ENCODE peak calls at places on chromosomes 11 and 22, in seven cellular contexts. N is kidney, C is body of pancreas, W is choroid plexus epithelial cell, M is astrocyte of the cerebellum, Z is lower lobe of right lung, U is fibroblast of mammary gland. E is an unnamed sample.

GRCh38 chr22:17920145-17920605 is 104.2 kb downstream of the MICAL3 start:
- DNase-seq in N (peak), C (peak), W (peak), M (no peak), Z (no peak), U (peak), E (no peak)

GRCh38 chr11:14059491-14059890 is 97.0 kb downstream of the SPON1 start:
- DNase-seq in N (no peak), C (no peak), W (no peak), M (no peak), Z (no peak), U (peak), E (no peak)

GRCh38 chr22:38202437-38203089 is 769 bp downstream of the MAFF start:
- DNase-seq in N (peak), C (peak), W (peak), M (peak), Z (peak), U (peak), E (peak)

GRCh38 chr11:108931168-108931567 is 266.3 kb downstream of the DDX10 start:
- DNase-seq in N (no peak), C (no peak), W (no peak), M (no peak), Z (no peak), U (peak), E (no peak)

GRCh38 chr11:130720232-130720787 is 196.0 kb downstream of the SNX19 start:
- DNase-seq in N (no peak), C (no peak), W (no peak), M (no peak), Z (no peak), U (no peak), E (no peak)

GRCh38 chr11:69369945-69370344 is 76.0 kb downstream of the MYEOV start:
- DNase-seq in N (no peak), C (no peak), W (no peak), M (no peak), Z (no peak), U (no peak), E (no peak)

GRCh38 chr11:88344869-88345268 is 7.3 kb upstream of the CTSC start:
- DNase-seq in N (no peak), C (no peak), W (peak), M (no peak), Z (no peak), U (no peak), E (no peak)

GRCh38 chr11:19071255-19071654 is 10.7 kb upstream of the MRGPRX2 start:
- DNase-seq in N (peak), C (peak), W (peak), M (peak), Z (peak), U (peak), E (no peak)

GRCh38 chr11:86802601-86803051 is 2.3 kb downstream of the PRSS23 start:
- DNase-seq in N (no peak), C (peak), W (peak), M (peak), Z (no peak), U (peak), E (no peak)

GRCh38 chr11:134453441-134453840 is 41.4 kb upstream of the B3GAT1 start:
- DNase-seq in N (no peak), C (no peak), W (no peak), M (no peak), Z (no peak), U (no peak), E (peak)

GRCh38 chr11:85040166-85040565 is 587.0 kb downstream of the DLG2 start:
- DNase-seq in N (no peak), C (no peak), W (peak), M (peak), Z (no peak), U (no peak), E (no peak)

GRCh38 chr11:10459029-10459970 is 4.2 kb downstream of the AMPD3 start:
- DNase-seq in N (no peak), C (no peak), W (peak), M (no peak), Z (no peak), U (no peak), E (no peak)

GRCh38 chr11:119803726-119804294 is 74.8 kb upstream of the NECTIN1 start:
- DNase-seq in N (no peak), C (peak), W (no peak), M (no peak), Z (peak), U (no peak), E (no peak)

GRCh38 chr22:23909258-23909898 is 15.2 kb downstream of the MIF start:
- DNase-seq in N (no peak), C (peak), W (peak), M (no peak), Z (no peak), U (no peak), E (no peak)

GRCh38 chr22:35631597-35631996 is 14.5 kb upstream of the MB start:
- DNase-seq in N (peak), C (peak), W (peak), M (no peak), Z (peak), U (peak), E (no peak)

GRCh38 chr11:36492724-36493304 is 17.3 kb downstream of the TRAF6 start:
- DNase-seq in N (no peak), C (no peak), W (peak), M (no peak), Z (no peak), U (peak), E (no peak)

GRCh38 chr11:120124355-120124754 is 13.6 kb downstream of the TRIM29 start:
- DNase-seq in N (no peak), C (no peak), W (no peak), M (no peak), Z (no peak), U (no peak), E (no peak)

GRCh38 chr11:61777234-61778090 is 14.9 kb downstream of the TMEM258 start:
- DNase-seq in N (peak), C (peak), W (no peak), M (no peak), Z (no peak), U (no peak), E (no peak)

GRCh38 chr11:69131644-69132300 is 24.0 kb upstream of the SMIM38 start:
- DNase-seq in N (peak), C (peak), W (peak), M (peak), Z (peak), U (peak), E (no peak)

GRCh38 chr22:35860837-35861236 is 143.2 kb downstream of the APOL5 start:
- DNase-seq in N (no peak), C (no peak), W (no peak), M (no peak), Z (no peak), U (no peak), E (no peak)

GRCh38 chr11:47233989-47234668 is 14.5 kb downstream of the ACP2 start:
- DNase-seq in N (no peak), C (peak), W (peak), M (no peak), Z (no peak), U (peak), E (no peak)
- TF ChIP-seq CTCF in N (peak), C (no peak), W (peak), M (peak), Z (peak), U (peak), E (peak)

GRCh38 chr22:50190182-50190951 is 4.7 kb downstream of the TRABD start:
- DNase-seq in N (peak), C (peak), W (peak), M (no peak), Z (peak), U (peak), E (peak)

GRCh38 chr22:50189849-50190181 is 4.1 kb downstream of the TRABD start:
- DNase-seq in N (no peak), C (no peak), W (peak), M (no peak), Z (no peak), U (peak), E (no peak)

GRCh38 chr22:50192056-50192824 is 6.5 kb downstream of the TRABD start:
- DNase-seq in N (peak), C (peak), W (no peak), M (no peak), Z (no peak), U (peak), E (no peak)

GRCh38 chr22:50192825-50193204 is 7.1 kb downstream of the TRABD start:
- DNase-seq in N (peak), C (no peak), W (no peak), M (no peak), Z (no peak), U (no peak), E (no peak)

DNA sequence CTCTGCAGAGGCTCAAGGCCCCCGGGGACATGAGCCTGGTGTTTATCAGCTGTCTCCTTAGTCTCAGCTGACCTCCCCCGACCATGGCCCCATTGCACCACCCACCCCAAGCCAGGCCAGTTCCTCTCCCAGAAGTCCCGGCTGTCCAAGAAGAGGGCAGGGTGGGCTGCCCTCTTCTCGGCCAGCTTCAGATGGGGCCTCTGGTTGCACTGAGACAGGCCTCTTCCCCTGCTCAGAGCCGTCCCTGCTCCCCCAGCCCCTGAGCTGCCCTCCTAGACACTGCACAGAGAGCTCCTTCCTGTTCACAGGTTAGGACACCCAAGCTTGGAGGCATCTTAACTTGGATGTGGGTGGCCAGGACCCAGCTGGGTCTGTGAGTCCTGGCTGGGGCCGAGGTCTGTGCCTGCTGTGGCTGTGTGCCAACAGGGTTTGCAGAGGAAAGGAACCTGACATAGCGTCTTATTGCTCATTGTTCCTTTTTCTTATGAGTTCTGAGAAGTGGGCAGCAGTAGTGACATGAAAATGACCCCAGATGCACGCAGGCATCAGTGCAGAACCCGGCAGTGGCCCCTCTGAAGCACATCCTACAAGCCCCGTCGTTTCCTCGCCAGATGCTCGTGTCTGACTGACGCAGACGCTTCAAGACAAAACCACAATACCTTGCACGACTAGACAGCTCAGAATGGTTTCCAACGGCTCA is 5.5 kb downstream of the TRABD start:
- DNase-seq in N (peak), C (peak), W (no peak), M (no peak), Z (peak), U (no peak), E (no peak)
- H3K4me3 ChIP-seq in N (peak), C (peak), W (peak), M (peak), Z (peak), U (no peak), E (peak)

GRCh38 chr11:58577441-58578135 is 1.3 kb upstream of the ZFP91 start:
- DNase-seq in N (peak), C (peak), W (peak), M (peak), Z (peak), U (peak), E (no peak)

GRCh38 chr11:58578635-58579191 is at the start of gene ZFP91:
- DNase-seq in N (peak), C (peak), W (peak), M (peak), Z (peak), U (peak), E (peak)

GRCh38 chr11:58578136-58578634 is 678 bp upstream of the ZFP91 start:
- DNase-seq in N (peak), C (peak), W (peak), M (peak), Z (peak), U (peak), E (peak)

GRCh38 chr11:58575377-58576020 is at the start of gene LPXN:
- DNase-seq in N (no peak), C (no peak), W (peak), M (no peak), Z (no peak), U (peak), E (no peak)

DNA sequence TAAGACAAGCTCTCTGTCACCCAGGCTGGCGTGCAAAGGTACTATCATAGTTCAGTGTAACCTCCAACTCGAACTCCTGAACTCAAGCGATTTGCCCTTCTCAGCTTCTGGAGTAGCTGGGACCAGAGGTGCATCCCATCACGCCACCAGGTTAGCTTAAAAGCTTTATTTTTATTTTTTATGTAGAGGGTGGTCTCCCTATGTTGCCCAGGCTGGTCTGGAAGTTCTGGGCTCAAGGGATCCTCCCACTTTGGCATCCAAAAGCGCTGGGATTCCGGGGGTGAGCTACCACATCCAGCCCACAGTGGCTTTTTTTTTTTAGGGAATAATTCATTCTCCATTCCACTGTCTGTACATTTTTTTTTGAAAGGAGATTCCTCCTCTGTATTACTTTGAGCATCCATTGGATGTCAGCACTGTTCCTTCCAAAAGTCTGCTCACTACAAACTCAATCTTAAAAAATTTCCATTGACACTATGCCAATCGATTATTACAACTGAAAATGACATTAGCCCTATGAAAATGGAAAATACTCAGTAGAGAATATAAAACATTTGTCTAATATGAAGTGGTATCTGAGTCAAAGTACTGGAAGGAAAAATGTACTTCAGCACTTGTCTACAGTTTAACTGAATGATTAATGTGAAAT is 1.3 kb upstream of the LPXN start:
- DNase-seq in N (no peak), C (no peak), W (peak), M (peak), Z (no peak), U (peak), E (no peak)
- TF ChIP-seq CTCF in N (peak), C (no peak), W (peak), M (peak), Z (peak), U (peak), E (peak)

GRCh38 chr11:64842366-64842759 is 2.1 kb downstream of the CDC42BPG start:
- DNase-seq in N (no peak), C (no peak), W (no peak), M (no peak), Z (no peak), U (no peak), E (no peak)

GRCh38 chr11:64844330-64845124 is at the start of gene CDC42BPG:
- DNase-seq in N (peak), C (peak), W (peak), M (no peak), Z (peak), U (peak), E (no peak)

GRCh38 chr11:64845125-64845735 is 777 bp upstream of the CDC42BPG start:
- DNase-seq in N (no peak), C (no peak), W (no peak), M (no peak), Z (no peak), U (no peak), E (no peak)

GRCh38 chr11:64842851-64843841 is 1.3 kb downstream of the CDC42BPG start:
- DNase-seq in N (peak), C (peak), W (no peak), M (no peak), Z (peak), U (no peak), E (no peak)

DNA sequence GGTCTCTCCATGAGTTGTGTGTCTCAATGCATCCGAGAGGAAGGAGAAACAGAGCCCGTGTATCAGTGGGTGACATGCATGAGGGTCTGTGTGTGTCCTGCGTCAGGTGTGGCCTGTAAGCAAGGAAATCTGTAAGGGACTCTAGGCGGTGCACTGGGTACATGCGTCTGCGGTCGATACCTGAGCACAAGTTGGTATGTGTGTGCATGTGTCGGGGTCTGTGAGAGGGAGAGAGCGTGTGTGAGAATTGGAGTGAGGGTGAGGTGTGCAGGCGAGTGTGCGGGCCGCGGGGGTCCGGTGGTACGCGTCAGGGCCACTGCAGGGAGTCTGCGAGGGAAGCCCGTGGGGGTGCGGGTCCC is 503 bp downstream of the CDC42BPG start:
- DNase-seq in N (no peak), C (peak), W (no peak), M (no peak), Z (no peak), U (no peak), E (no peak)
- H3K4me3 ChIP-seq in N (peak), C (no peak), W (peak), M (no peak), Z (peak), U (no peak), E (peak)

E was measured in retinal pigment epithelial cell.